ENCODE peak calls at places on chromosomes 13 and 19, in eight cellular contexts. R is left colon; I is HCT116; M is EL; O is nucleus accumbens; C is RCC 7860; L is stimulated activated naive CD8-positive, alpha-beta T cell treated with anti-CD3 and anti-CD28 coated beads, Interleukin-15, Interleukin-2, amounts not matched to agents 100 U/mL and 50 U/mL, for 24 hours; V is left ventricle myocardium inferior. B is an unnamed sample.

GRCh38 chr13:33679658-33680012 is 138.3 kb upstream of the RFC3 start:
- DNase-seq in R (no peak), I (no peak), M (no peak), O (no peak), C (no peak), L (no peak), V (no peak), B (no peak)

GRCh38 chr13:112506046-112506445 is 81.9 kb downstream of the TUBGCP3 start:
- DNase-seq in R (no peak), I (no peak), M (no peak), O (no peak), C (no peak), L (no peak), V (no peak), B (no peak)

GRCh38 chr19:49704888-49705642 is 14.1 kb downstream of the CPT1C start:
- DNase-seq in R (no peak), I (no peak), M (no peak), O (no peak), C (no peak), L (no peak), V (no peak), B (no peak)

GRCh38 chr13:60851378-60851777 is 454.4 kb downstream of the TDRD3 start:
- DNase-seq in R (no peak), I (no peak), M (no peak), O (no peak), C (no peak), L (no peak), V (no peak), B (no peak)

GRCh38 chr19:45440873-45441654 is 17.3 kb upstream of the ERCC1 start:
- DNase-seq in R (no peak), I (no peak), M (peak; percentile 60), O (no peak), C (peak; percentile 17), L (no peak), V (no peak), B (no peak)

GRCh38 chr19:49890349-49891311 is 6.1 kb downstream of the IL4I1 start:
- DNase-seq in R (peak; percentile 76), I (no peak), M (no peak), O (no peak), C (no peak), L (peak; percentile 69), V (no peak), B (no peak)

GRCh38 chr13:102354011-102354410 is 47.8 kb downstream of the FGF14 start:
- DNase-seq in R (no peak), I (no peak), M (no peak), O (no peak), C (no peak), L (no peak), V (no peak), B (no peak)

GRCh38 chr13:46389985-46390384 is 2.9 kb upstream of the RUBCNL start:
- DNase-seq in R (peak; percentile 52), I (no peak), M (no peak), O (peak; percentile 92), C (no peak), L (peak; percentile 14), V (peak; percentile 18), B (no peak)

GRCh38 chr19:45402469-45403070 is 2.3 kb downstream of the PPP1R13L start:
- DNase-seq in R (peak; percentile 67), I (no peak), M (peak; percentile 39), O (no peak), C (no peak), L (peak; percentile 58), V (peak; percentile 62), B (peak; percentile 48)

GRCh38 chr13:105762096-105762495 is 773.4 kb downstream of the EFNB2 start:
- DNase-seq in R (no peak), I (no peak), M (no peak), O (no peak), C (no peak), L (no peak), V (no peak), B (no peak)

GRCh38 chr19:8361921-8362793 is 1.8 kb upstream of the ANGPTL4 start:
- DNase-seq in R (peak; percentile 90), I (peak; percentile 95), M (peak; percentile 99), O (peak; percentile 56), C (peak; percentile 98), L (peak; percentile 59), V (peak; percentile 93), B (peak; percentile 95)

GRCh38 chr19:14317157-14317556 is 64.1 kb upstream of the ADGRE5 start:
- DNase-seq in R (no peak), I (no peak), M (no peak), O (no peak), C (no peak), L (no peak), V (no peak), B (no peak)

GRCh38 chr19:47027586-47028371 is 8.1 kb downstream of the NPAS1 start:
- DNase-seq in R (no peak), I (no peak), M (no peak), O (no peak), C (no peak), L (no peak), V (no peak), B (no peak)

GRCh38 chr13:76019421-76020044 is 383.4 kb downstream of the LMO7 start:
- DNase-seq in R (no peak), I (peak; percentile 28), M (peak; percentile 4), O (peak; percentile 55), C (no peak), L (no peak), V (peak; percentile 11), B (no peak)

GRCh38 chr19:2586196-2586595 is 110.3 kb downstream of the GADD45B start:
- DNase-seq in R (no peak), I (no peak), M (no peak), O (no peak), C (no peak), L (no peak), V (no peak), B (no peak)

GRCh38 chr19:1487576-1488281 is 2.4 kb downstream of the PCSK4 start:
- DNase-seq in R (no peak), I (no peak), M (no peak), O (no peak), C (no peak), L (no peak), V (no peak), B (no peak)

GRCh38 chr19:45615795-45616708 is 14.0 kb upstream of the GPR4 start:
- DNase-seq in R (peak; percentile 97), I (peak; percentile 97), M (peak; percentile 90), O (no peak), C (peak; percentile 14), L (peak; percentile 87), V (peak; percentile 70), B (peak; percentile 80)

GRCh38 chr19:30374791-30375650 is 2.8 kb downstream of the ZNF536 start:
- DNase-seq in R (no peak), I (no peak), M (no peak), O (no peak), C (no peak), L (no peak), V (no peak), B (no peak)

GRCh38 chr19:40225440-40226305 is 816 bp downstream of the CCNP start:
- DNase-seq in R (no peak), I (no peak), M (peak; percentile 31), O (no peak), C (no peak), L (no peak), V (no peak), B (no peak)

GRCh38 chr13:101706651-101707050 is 254.2 kb downstream of the ITGBL1 start:
- DNase-seq in R (no peak), I (no peak), M (peak; percentile 91), O (no peak), C (peak; percentile 47), L (no peak), V (no peak), B (peak; percentile 36)

GRCh38 chr19:8340341-8341096 is 2.5 kb downstream of the KANK3 start:
- DNase-seq in R (no peak), I (no peak), M (no peak), O (no peak), C (no peak), L (no peak), V (peak; percentile 76), B (no peak)

GRCh38 chr19:51372649-51373504 is at the start of gene NKG7:
- DNase-seq in R (no peak), I (no peak), M (no peak), O (no peak), C (no peak), L (peak; percentile 87), V (no peak), B (no peak)

GRCh38 chr19:3159565-3159964 is 19.0 kb upstream of the S1PR4 start:
- DNase-seq in R (no peak), I (no peak), M (no peak), O (no peak), C (no peak), L (no peak), V (no peak), B (no peak)

GRCh38 chr13:99346328-99347070 is 39.3 kb upstream of the GPR183 start:
- DNase-seq in R (no peak), I (no peak), M (no peak), O (no peak), C (no peak), L (no peak), V (no peak), B (no peak)

GRCh38 chr19:44401108-44401786 is at the start of gene ZNF285:
- DNase-seq in R (peak; percentile 94), I (no peak), M (peak; percentile 98), O (no peak), C (peak; percentile 18), L (peak; percentile 83), V (peak; percentile 96), B (peak; percentile 88)

GRCh38 chr19:1592023-1592754 is 476 bp downstream of the MBD3 start:
- DNase-seq in R (peak; percentile 87), I (peak; percentile 72), M (peak; percentile 90), O (peak; percentile 26), C (peak; percentile 74), L (peak; percentile 89), V (peak; percentile 86), B (peak; percentile 81)

B was measured in lung.